ENCODE peak calls at places on chromosomes 12 and 14, in seven cellular contexts. X, T, C, M, J, Z and S are unnamed samples.

GRCh38 chr12:131947482-131948027 is 2.2 kb upstream of the EP400 start:
- DNase-seq in X (no peak), Z (no peak), C (no peak), T (no peak), J (no peak), M (no peak), S (no peak)

GRCh38 chr12:56645717-56646446 is at the start of gene ATP5F1B:
- DNase-seq in C (peak), J (peak), M (peak), Z (peak), X (peak), T (peak), S (peak)

GRCh38 chr12:54404061-54405004 is 14.7 kb downstream of the ITGA5 start:
- DNase-seq in Z (peak), C (no peak), X (peak), M (peak), J (no peak), T (peak), S (no peak)

GRCh38 chr14:90060312-90060964 is 1.4 kb upstream of the KCNK13 start:
- DNase-seq in X (peak), J (no peak), M (peak), Z (peak), C (no peak), T (no peak), S (peak)

GRCh38 chr14:90740081-90740480 is 76.1 kb downstream of the TTC7B start:
- DNase-seq in C (no peak), M (no peak), X (no peak), J (no peak), T (peak), Z (no peak), S (no peak)

GRCh38 chr14:79825046-79825521 is 386.2 kb downstream of the DIO2 start:
- DNase-seq in X (no peak), Z (no peak), T (no peak), M (peak), C (no peak), J (no peak), S (no peak)

GRCh38 chr14:84670801-84671200 is 859.1 kb upstream of the FLRT2 start:
- DNase-seq in T (no peak), J (no peak), Z (no peak), M (no peak), X (no peak), C (no peak), S (no peak)

GRCh38 chr12:125185311-125185739 is 120.1 kb downstream of the AACS start:
- DNase-seq in T (no peak), X (no peak), M (no peak), Z (no peak), C (no peak), J (no peak), S (no peak)

GRCh38 chr12:49288412-49288853 is 6.5 kb upstream of the PRPH start:
- DNase-seq in Z (peak), M (peak), T (peak), J (no peak), X (peak), C (no peak), S (peak)

GRCh38 chr12:6532051-6532926 is 2.0 kb upstream of the GAPDH start:
- DNase-seq in Z (peak), T (peak), X (peak), M (peak), C (peak), J (no peak), S (peak)

GRCh38 chr12:1904875-1905274 is 13.6 kb downstream of the CACNA2D4 start:
- DNase-seq in C (no peak), M (no peak), J (no peak), Z (no peak), X (no peak), T (no peak), S (no peak)

DNA sequence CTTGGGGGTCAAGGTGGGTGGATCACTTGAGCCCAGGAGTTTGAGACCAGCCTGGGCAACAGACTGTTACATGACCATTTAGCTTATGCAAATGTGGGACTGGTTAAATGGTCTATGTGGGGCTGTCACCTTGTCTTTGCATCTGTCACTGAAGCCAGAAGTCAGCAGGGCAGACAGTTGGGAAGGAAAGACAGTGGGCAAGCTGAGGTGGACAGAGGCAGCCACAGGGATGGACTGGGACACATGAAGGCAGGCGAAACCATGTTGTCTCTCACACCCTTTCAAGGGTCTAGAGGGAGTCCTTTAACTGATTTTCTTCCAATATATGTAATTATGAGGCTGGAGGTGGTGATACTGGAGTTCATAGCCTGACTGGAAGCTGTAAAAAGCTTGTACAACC is 426.4 kb downstream of the TMEM121 start:
- DNase-seq in J (no peak), Z (no peak), T (no peak), M (no peak), X (no peak), C (no peak), S (no peak)
- H3K27ac ChIP-seq in J (no peak), Z (no peak), T (no peak), M (no peak), X (no peak), C (no peak), S (no peak)

DNA sequence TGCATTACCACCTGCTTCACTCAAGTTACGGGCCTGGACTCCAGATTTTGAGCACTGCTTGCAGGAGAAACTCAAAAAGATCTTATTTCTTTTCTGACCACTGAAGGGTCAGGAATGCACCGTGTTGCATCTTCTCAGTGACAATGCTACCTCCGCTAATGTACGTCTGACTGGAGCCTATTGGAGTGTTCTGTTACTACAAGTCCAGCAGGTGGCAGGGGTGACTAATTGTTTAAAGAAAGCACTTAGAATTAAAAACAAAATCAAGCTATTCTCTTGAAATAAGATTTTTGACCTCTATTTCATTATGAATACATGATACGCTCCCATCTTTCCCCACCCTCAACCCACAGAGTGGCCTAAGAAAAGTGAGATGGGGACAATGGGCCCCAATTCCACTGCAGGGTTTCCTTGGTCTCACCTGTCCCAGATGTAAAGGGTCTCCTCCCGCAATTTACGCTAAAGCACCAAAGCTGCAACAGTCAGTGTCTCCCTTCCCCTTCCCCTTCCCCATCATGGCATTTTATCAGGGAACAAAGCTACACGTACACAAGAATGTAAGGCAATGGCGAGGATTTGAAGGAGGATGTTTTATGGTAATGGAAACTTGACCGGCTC is 2.2 kb downstream of the TBPL2 start:
- DNase-seq in J (no peak), M (peak), X (peak), T (peak), C (no peak), Z (no peak), S (peak)
- TF ChIP-seq CTCF in J (peak), M (peak), X (peak), T (peak), C (peak), Z (peak), S (peak)

DNA sequence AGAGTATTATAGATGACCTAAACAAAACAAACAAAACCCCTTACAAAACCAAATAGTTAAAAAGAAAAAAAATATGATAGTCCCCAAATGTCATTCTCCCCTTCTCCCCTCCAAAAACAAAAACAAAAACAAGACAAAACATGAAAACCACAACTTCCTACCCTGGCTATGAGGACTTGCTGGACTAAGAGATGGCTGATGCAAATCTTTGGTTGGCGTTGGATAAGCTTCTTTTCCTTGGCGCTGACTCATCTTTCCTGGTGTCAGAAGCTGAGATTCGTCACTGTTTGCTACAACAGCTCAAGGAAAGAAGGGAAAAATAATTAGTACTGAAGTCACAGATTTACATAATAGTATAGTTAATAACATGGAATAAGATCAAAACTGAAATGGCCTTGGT is 102.5 kb upstream of the BBS10 start:
- DNase-seq in T (no peak), C (no peak), Z (no peak), X (peak), M (peak), J (no peak), S (peak)
- H3K27ac ChIP-seq in T (no peak), C (no peak), Z (no peak), X (peak), M (peak), J (no peak), S (no peak)

GRCh38 chr12:107955966-107956643 is 173.0 kb upstream of the WSCD2 start:
- DNase-seq in C (no peak), J (no peak), T (no peak), M (no peak), Z (no peak), X (no peak), S (no peak)
- TF ChIP-seq CTCF in C (no peak), J (no peak), T (no peak), M (no peak), Z (no peak), X (no peak), S (no peak)

GRCh38 chr14:68020999-68021663 is 201.6 kb downstream of the RAD51B start:
- DNase-seq in C (no peak), M (no peak), J (no peak), Z (no peak), X (no peak), T (no peak), S (no peak)
- H3K27ac ChIP-seq in C (no peak), M (no peak), J (no peak), Z (no peak), X (no peak), T (no peak), S (no peak)